ENCODE peak calls at places on chromosomes 7 and 10, in eight cellular contexts. S, F, B, Z, X, E, U and M are unnamed samples.

GRCh38 chr7:75650671-75651070 is 88.1 kb downstream of the HIP1 start:
- DNase-seq in S (no peak), F (no peak), B (no peak), Z (peak), X (no peak), E (peak), U (no peak), M (no peak)

GRCh38 chr10:101215397-101216206 is 13.7 kb downstream of the LBX1 start:
- DNase-seq in S (no peak), F (no peak), B (no peak), Z (no peak), X (no peak), E (no peak), U (no peak), M (no peak)

GRCh38 chr7:148944935-148945934 is 61.1 kb upstream of the EZH2 start:
- DNase-seq in S (peak), F (peak), B (no peak), Z (no peak), X (no peak), E (peak), U (peak), M (no peak)

GRCh38 chr10:72174297-72174662 is 41.5 kb upstream of the ANAPC16 start:
- DNase-seq in S (no peak), F (no peak), B (no peak), Z (no peak), X (no peak), E (no peak), U (no peak), M (no peak)

GRCh38 chr10:101230185-101230917 is 1.1 kb upstream of the LBX1 start:
- DNase-seq in S (no peak), F (no peak), B (no peak), Z (no peak), X (no peak), E (no peak), U (no peak), M (no peak)

GRCh38 chr10:4790045-4790444 is 36.0 kb upstream of the AKR1E2 start:
- DNase-seq in S (no peak), F (no peak), B (no peak), Z (no peak), X (no peak), E (no peak), U (no peak), M (no peak)

GRCh38 chr7:27229448-27229847 is 13.2 kb upstream of the EVX1 start:
- DNase-seq in S (no peak), F (no peak), B (no peak), Z (no peak), X (no peak), E (no peak), U (no peak), M (no peak)

GRCh38 chr10:101011517-101012423 is 12.2 kb downstream of the LZTS2 start:
- DNase-seq in S (no peak), F (no peak), B (no peak), Z (no peak), X (no peak), E (peak), U (peak), M (no peak)

GRCh38 chr10:4201866-4202825 is 417.1 kb upstream of the KLF6 start:
- DNase-seq in S (peak), F (no peak), B (no peak), Z (no peak), X (no peak), E (no peak), U (no peak), M (no peak)

GRCh38 chr7:46619723-46620310 is 698.7 kb upstream of the IGFBP3 start:
- DNase-seq in S (no peak), F (no peak), B (no peak), Z (no peak), X (no peak), E (peak), U (no peak), M (no peak)

GRCh38 chr10:44703241-44704155 is 207.6 kb upstream of the TMEM72 start:
- DNase-seq in S (peak), F (peak), B (no peak), Z (no peak), X (no peak), E (peak), U (no peak), M (no peak)

GRCh38 chr7:92830532-92831110 is 5.8 kb downstream of the CDK6 start:
- DNase-seq in S (no peak), F (no peak), B (no peak), Z (no peak), X (no peak), E (no peak), U (no peak), M (peak)

GRCh38 chr7:156055206-156055822 is 243.1 kb upstream of the SHH start:
- DNase-seq in S (no peak), F (no peak), B (no peak), Z (peak), X (no peak), E (no peak), U (peak), M (no peak)

GRCh38 chr7:43004076-43004475 is 71.9 kb downstream of the MRPL32 start:
- DNase-seq in S (peak), F (peak), B (no peak), Z (no peak), X (peak), E (peak), U (no peak), M (peak)

GRCh38 chr7:127897704-127898454 is 133.4 kb downstream of the LRRC4 start:
- DNase-seq in S (no peak), F (no peak), B (no peak), Z (no peak), X (no peak), E (no peak), U (no peak), M (no peak)

GRCh38 chr7:66502230-66503035 is 126.2 kb upstream of the KCTD7 start:
- DNase-seq in S (no peak), F (no peak), B (no peak), Z (no peak), X (no peak), E (no peak), U (no peak), M (no peak)

GRCh38 chr10:70293169-70293813 is 9.5 kb upstream of the NPFFR1 start:
- DNase-seq in S (peak), F (no peak), B (no peak), Z (no peak), X (peak), E (peak), U (no peak), M (peak)
- H3K4me3 ChIP-seq in S (no peak), F (no peak), B (no peak), Z (no peak), X (no peak), E (no peak), U (no peak), M (no peak)

DNA sequence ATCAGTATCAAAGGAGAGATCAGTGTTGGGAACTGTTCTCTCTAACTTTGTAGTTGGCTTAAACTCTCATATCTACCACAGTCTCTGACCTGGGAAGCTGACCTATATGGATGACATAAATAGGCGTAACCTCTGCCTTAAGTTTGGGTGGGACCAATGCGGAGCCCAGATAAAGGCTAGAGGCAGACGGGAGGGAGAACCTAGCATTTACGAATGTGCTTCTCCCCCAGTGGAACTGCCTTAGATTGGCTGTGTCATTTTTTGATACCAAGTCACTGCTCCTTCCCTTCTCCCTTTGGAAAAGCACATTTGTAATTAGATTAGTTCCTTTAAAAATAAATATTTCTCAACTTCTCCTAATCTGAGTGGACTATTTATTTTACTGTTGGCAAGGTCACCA is 23.7 kb upstream of the LRRN3 start:
- DNase-seq in S (no peak), F (no peak), B (no peak), Z (no peak), X (no peak), E (no peak), U (no peak), M (no peak)
- TF ChIP-seq CTCF in S (no peak), F (no peak), B (no peak), Z (no peak), X (no peak), E (no peak), U (no peak), M (no peak)

DNA sequence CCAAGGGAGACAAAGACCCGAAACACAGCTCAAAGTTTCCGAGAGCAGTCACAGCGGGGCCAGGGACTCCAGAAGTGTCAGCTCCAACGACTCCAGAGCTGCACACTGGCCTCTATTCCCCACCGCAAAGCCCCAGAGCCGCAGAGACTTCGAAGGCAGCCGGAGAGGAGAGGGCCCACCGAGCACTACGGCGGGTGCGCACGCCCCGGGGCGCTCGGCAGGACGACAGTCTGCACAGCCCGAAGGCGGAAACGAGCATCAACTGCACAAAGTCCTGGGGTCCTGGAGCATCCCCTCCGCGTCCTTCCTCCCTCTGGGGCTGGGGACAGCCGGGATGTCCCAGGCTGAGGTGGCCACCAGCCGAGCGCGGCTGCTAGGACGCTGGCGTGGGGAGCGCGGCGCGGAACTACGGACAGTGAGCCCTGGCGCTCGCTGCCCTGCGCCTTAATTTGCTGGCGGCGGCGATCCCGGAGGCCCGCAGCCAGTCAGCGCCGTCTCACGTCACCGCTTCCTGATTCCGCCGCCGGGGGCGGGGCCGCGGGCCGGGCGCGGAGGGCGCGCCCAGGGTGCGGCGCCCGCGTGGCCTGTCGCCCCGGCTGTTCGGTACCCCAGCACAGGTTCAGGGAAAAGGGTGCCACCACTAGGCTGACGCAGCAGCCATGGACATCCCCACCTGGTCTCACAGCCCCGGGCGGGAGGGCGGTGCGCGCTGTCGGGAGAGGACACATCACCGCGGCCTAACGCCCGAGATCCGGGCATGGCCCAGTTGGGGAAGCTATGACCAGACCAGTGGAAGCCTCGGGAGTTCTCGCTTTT is at the start of gene TBX20:
- DNase-seq in S (peak), F (peak), B (peak), Z (no peak), X (no peak), E (peak), U (peak), M (peak)
- H3K4me3 ChIP-seq in S (peak), F (peak), B (peak), Z (peak), X (no peak), E (peak), U (peak), M (peak)

GRCh38 chr10:64731016-64731415 is 1209.8 kb downstream of the REEP3 start:
- DNase-seq in S (no peak), F (no peak), B (no peak), Z (no peak), X (no peak), E (no peak), U (no peak), M (no peak)

GRCh38 chr10:64738462-64738861 is 1217.3 kb downstream of the REEP3 start:
- DNase-seq in S (no peak), F (no peak), B (no peak), Z (no peak), X (no peak), E (no peak), U (no peak), M (no peak)

GRCh38 chr10:64732372-64732715 is 1211.1 kb downstream of the REEP3 start:
- DNase-seq in S (no peak), F (no peak), B (no peak), Z (no peak), X (no peak), E (no peak), U (no peak), M (no peak)

GRCh38 chr10:64733980-64734379 is 1212.8 kb downstream of the REEP3 start:
- DNase-seq in S (peak), F (peak), B (no peak), Z (no peak), X (no peak), E (peak), U (peak), M (peak)
- TF ChIP-seq CTCF in S (peak), F (peak), B (peak), Z (no peak), X (peak), E (peak), U (peak), M (peak)

GRCh38 chr7:110962374-110962773 is 128.6 kb upstream of the LRRN3 start:
- DNase-seq in S (peak), F (no peak), B (no peak), Z (no peak), X (no peak), E (peak), U (no peak), M (no peak)

GRCh38 chr7:110960811-110961210 is 130.1 kb upstream of the LRRN3 start:
- DNase-seq in S (peak), F (peak), B (no peak), Z (no peak), X (no peak), E (peak), U (no peak), M (no peak)

GRCh38 chr7:110962826-110963225 is 128.1 kb upstream of the LRRN3 start:
- DNase-seq in S (no peak), F (no peak), B (no peak), Z (no peak), X (no peak), E (no peak), U (no peak), M (no peak)

DNA sequence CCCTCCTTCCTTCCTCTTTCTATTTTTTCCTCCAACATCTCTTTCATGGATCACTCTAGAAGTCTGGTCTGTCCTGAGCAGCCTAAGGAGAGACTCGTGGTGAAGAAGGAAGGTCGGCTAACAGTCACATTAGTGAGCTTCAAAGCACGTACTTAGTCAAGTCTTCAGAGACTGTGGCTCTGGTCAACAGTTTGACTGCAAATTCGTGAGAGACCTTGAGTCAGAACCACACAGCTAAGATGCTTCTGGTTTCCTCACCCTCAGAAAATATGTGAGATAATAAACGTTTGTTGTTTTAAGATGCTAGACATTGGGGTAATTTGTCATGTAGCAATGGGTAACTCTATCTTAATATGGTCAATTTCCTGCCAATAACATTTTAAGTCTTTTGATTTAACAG is 126.2 kb upstream of the LRRN3 start:
- DNase-seq in S (no peak), F (no peak), B (no peak), Z (no peak), X (no peak), E (no peak), U (no peak), M (no peak)
- H3K4me3 ChIP-seq in S (no peak), F (no peak), B (no peak), Z (no peak), X (no peak), E (no peak), U (no peak), M (no peak)

GRCh38 chr7:133529861-133530260 is 277.0 kb downstream of the EXOC4 start:
- DNase-seq in S (no peak), F (no peak), B (no peak), Z (no peak), X (no peak), E (no peak), U (no peak), M (no peak)
- TF ChIP-seq CTCF in S (no peak), F (no peak), B (no peak), Z (no peak), X (no peak), E (no peak), U (no peak), M (no peak)

DNA sequence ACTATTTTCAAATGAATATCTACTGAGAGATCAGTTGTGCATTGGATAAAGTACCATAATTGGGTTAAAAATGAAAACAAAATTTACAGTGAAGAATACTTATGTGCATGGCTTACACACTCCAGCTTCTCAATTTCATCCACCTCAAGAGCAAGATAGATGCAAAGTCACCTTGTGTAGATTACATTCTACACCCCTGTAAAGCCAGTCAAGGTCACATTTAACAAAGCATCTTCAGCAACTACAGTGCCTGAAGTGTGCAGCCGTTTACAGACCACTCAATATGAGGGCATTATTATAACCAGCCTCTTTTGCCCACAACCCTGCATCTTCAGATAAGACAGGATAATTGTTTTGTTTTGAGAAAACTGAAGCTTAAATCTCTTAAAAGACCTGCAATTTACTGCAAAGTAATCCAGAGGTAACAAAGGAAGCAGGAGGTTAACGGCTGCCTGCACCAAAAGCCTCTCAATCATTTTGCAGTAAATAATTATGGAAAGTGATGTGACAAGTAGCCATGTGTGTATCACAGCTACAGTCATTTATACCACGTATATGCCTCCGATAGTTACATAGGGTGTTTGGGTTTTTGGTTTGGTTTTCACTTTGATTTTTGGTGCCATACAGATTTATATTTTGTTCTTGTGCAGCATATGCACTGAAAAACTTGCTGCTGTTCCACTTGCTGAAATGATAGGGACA is 4.9 kb downstream of the PURB start:
- DNase-seq in S (no peak), F (no peak), B (no peak), Z (no peak), X (no peak), E (no peak), U (no peak), M (no peak)
- H3K4me3 ChIP-seq in S (peak), F (peak), B (no peak), Z (peak), X (peak), E (peak), U (no peak), M (peak)

GRCh38 chr7:134458341-134458805 is 527 bp downstream of the AKR1B1 start:
- DNase-seq in S (no peak), F (no peak), B (no peak), Z (peak), X (peak), E (peak), U (peak), M (peak)
- TF ChIP-seq CTCF in S (peak), F (peak), B (peak), Z (no peak), X (peak), E (peak), U (peak), M (peak)

GRCh38 chr10:86954681-86955500 is 2.5 kb downstream of the MMRN2 start:
- DNase-seq in S (no peak), F (no peak), B (no peak), Z (no peak), X (no peak), E (no peak), U (no peak), M (no peak)
- H3K4me3 ChIP-seq in S (no peak), F (no peak), B (no peak), Z (peak), X (no peak), E (no peak), U (no peak), M (no peak)

DNA sequence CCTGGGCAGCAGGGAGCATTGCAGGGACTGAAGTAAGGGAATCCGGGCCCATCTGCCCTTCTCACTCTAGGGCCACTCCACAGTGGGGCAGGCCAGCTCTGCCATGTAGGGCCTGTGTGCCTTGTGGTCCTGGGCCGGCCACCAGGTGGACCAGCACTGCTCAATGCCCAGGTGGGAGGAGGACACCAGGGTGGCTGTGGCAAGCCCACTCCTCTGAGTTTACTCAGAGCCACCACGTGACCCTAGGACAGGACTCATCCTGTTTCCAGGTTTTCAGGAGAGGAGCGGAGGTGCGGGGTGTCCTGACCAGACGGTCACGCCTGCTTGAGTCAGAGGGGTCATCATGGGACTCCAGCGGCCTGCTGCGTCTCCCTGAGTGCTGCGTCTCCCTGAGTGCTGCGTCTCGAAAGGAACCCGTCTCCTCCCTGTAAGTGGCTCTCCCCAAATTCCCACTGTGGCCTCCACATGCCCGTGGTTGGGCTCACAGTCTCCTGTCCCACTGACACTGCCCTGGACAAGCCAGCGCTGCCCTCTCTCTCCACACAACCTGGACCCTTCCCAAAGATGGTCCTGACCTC is 2.9 kb downstream of the CFAP46 start:
- DNase-seq in S (no peak), F (no peak), B (no peak), Z (no peak), X (no peak), E (no peak), U (no peak), M (no peak)
- TF ChIP-seq CTCF in S (no peak), F (no peak), B (no peak), Z (no peak), X (no peak), E (no peak), U (no peak), M (no peak)